ENCODE peak calls at places on chromosomes 5 and 9, in five cellular contexts. One of them, this sample, is unnamed. For H3K36me3 and H3K4me1, the result is how much of the 10 kb centered on the place peaks cover.

GRCh38 chr5:163401271-163401670 is 36.1 kb upstream of the CCNG1 start:
- DNase-seq in stomach: no peak
- DNase-seq in cardiac muscle cell: no peak
- DNase-seq in IMR-90: no peak
- DNase-seq in HCT116: no peak
- DNase-seq in this sample: no peak

GRCh38 chr5:9365501-9365900 is 180.4 kb downstream of the SEMA5A start:
- DNase-seq in stomach: no peak
- DNase-seq in HCT116: no peak
- DNase-seq in IMR-90: no peak
- DNase-seq in cardiac muscle cell: no peak
- DNase-seq in this sample: no peak

GRCh38 chr9:93207326-93207814 is 23.4 kb downstream of the WNK2 start:
- DNase-seq in HCT116: no peak
- DNase-seq in cardiac muscle cell: peak
- DNase-seq in stomach: no peak
- DNase-seq in IMR-90: peak
- DNase-seq in this sample: peak

GRCh38 chr9:132887181-132888120 is 8.8 kb downstream of the SPACA9 start:
- DNase-seq in stomach: no peak
- DNase-seq in IMR-90: no peak
- DNase-seq in HCT116: no peak
- DNase-seq in cardiac muscle cell: no peak
- DNase-seq in this sample: no peak

GRCh38 chr9:32394381-32395049 is 10.1 kb downstream of the ACO1 start:
- DNase-seq in cardiac muscle cell: no peak
- DNase-seq in IMR-90: peak
- DNase-seq in stomach: no peak
- DNase-seq in HCT116: no peak
- DNase-seq in this sample: no peak

GRCh38 chr5:63401434-63402046 is 560.7 kb downstream of the HTR1A start:
- DNase-seq in IMR-90: peak
- DNase-seq in HCT116: peak
- DNase-seq in stomach: peak
- DNase-seq in cardiac muscle cell: peak
- DNase-seq in this sample: peak

GRCh38 chr9:99595796-99596195 is 225.9 kb upstream of the NR4A3 start:
- DNase-seq in IMR-90: no peak
- DNase-seq in HCT116: no peak
- DNase-seq in stomach: no peak
- DNase-seq in cardiac muscle cell: no peak
- DNase-seq in this sample: no peak

GRCh38 chr9:12817702-12818101 is 42.9 kb downstream of the LURAP1L start:
- DNase-seq in HCT116: peak
- DNase-seq in IMR-90: peak
- DNase-seq in stomach: peak
- DNase-seq in cardiac muscle cell: no peak
- DNase-seq in this sample: no peak

GRCh38 chr9:33498387-33498786 is 24.7 kb upstream of the NOL6 start:
- DNase-seq in HCT116: no peak
- DNase-seq in IMR-90: peak
- DNase-seq in cardiac muscle cell: no peak
- DNase-seq in stomach: no peak
- DNase-seq in this sample: peak

GRCh38 chr5:75059887-75060286 is 7.5 kb upstream of the GCNT4 start:
- DNase-seq in HCT116: no peak
- DNase-seq in cardiac muscle cell: no peak
- DNase-seq in IMR-90: no peak
- DNase-seq in stomach: no peak
- DNase-seq in this sample: no peak

GRCh38 chr5:171309276-171309525 is 153 bp downstream of the TLX3 start:
- DNase-seq in stomach: no peak
- DNase-seq in cardiac muscle cell: no peak
- DNase-seq in HCT116: no peak
- DNase-seq in IMR-90: no peak
- DNase-seq in this sample: no peak

GRCh38 chr9:70352802-70353201 is 61.7 kb downstream of the KLF9 start:
- DNase-seq in stomach: no peak
- DNase-seq in IMR-90: no peak
- DNase-seq in HCT116: no peak
- DNase-seq in cardiac muscle cell: no peak
- DNase-seq in this sample: peak
- H3K36me3 ChIP-seq in stomach: half or more
- H3K36me3 ChIP-seq in IMR-90: under half
- H3K36me3 ChIP-seq in HCT116: under half
- H3K36me3 ChIP-seq in cardiac muscle cell: under half
- H3K36me3 ChIP-seq in this sample: under half

GRCh38 chr5:136021016-136021405 is 7.8 kb upstream of the TGFBI start:
- DNase-seq in stomach: no peak
- DNase-seq in IMR-90: peak
- DNase-seq in HCT116: no peak
- DNase-seq in cardiac muscle cell: no peak
- DNase-seq in this sample: peak

GRCh38 chr5:136022965-136023364 is 5.8 kb upstream of the TGFBI start:
- DNase-seq in IMR-90: no peak
- DNase-seq in cardiac muscle cell: no peak
- DNase-seq in stomach: no peak
- DNase-seq in HCT116: no peak
- DNase-seq in this sample: no peak

GRCh38 chr5:136020001-136020382 is 8.8 kb upstream of the TGFBI start:
- DNase-seq in IMR-90: no peak
- DNase-seq in HCT116: no peak
- DNase-seq in cardiac muscle cell: no peak
- DNase-seq in stomach: no peak
- DNase-seq in this sample: no peak

GRCh38 chr5:136018814-136019777 is 9.7 kb upstream of the TGFBI start:
- DNase-seq in cardiac muscle cell: no peak
- DNase-seq in HCT116: no peak
- DNase-seq in IMR-90: peak
- DNase-seq in stomach: no peak
- DNase-seq in this sample: peak

DNA sequence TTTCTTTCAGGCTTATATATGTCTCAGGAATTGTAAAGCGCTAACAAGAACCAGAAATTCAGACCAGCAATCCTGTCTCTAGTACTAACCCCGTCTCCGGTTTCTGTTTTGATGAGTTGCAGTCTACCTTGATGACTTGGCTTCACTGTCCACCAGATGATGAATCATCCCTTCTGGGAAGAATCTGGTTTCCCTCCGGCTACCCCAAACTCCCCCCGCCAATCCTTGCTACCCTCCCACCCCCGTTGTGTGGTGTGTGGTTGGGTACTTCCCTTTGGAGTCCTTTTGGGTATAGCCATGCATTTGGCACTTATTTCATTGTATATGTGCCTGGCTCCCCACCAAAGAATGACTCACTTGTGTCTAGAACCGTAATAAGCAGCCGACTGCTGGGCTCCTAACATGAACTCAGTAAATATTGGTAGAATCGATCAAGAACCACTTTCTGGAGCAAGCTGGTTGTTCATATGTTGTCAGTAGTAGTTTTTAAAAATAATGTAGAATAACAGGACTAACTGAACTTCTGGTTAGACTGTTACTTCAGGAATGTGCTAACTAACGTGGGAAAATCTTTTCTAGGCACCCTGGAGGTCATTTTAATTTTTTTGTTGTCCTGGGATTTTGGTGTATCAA is 8.3 kb upstream of the TGFBI start:
- DNase-seq in HCT116: peak
- DNase-seq in stomach: no peak
- DNase-seq in cardiac muscle cell: no peak
- DNase-seq in IMR-90: peak
- DNase-seq in this sample: peak
- H3K4me3 ChIP-seq in HCT116: peak
- H3K4me3 ChIP-seq in stomach: no peak
- H3K4me3 ChIP-seq in cardiac muscle cell: no peak
- H3K4me3 ChIP-seq in IMR-90: no peak
- H3K4me3 ChIP-seq in this sample: no peak

GRCh38 chr9:21336467-21336866 is 1.3 kb upstream of the KLHL9 start:
- DNase-seq in stomach: no peak
- DNase-seq in cardiac muscle cell: no peak
- DNase-seq in HCT116: no peak
- DNase-seq in IMR-90: no peak
- DNase-seq in this sample: no peak

GRCh38 chr9:21334969-21335632 is at the start of gene KLHL9:
- DNase-seq in stomach: peak
- DNase-seq in HCT116: peak
- DNase-seq in cardiac muscle cell: peak
- DNase-seq in IMR-90: peak
- DNase-seq in this sample: peak

GRCh38 chr9:21331676-21332402 is 3.4 kb downstream of the KLHL9 start:
- DNase-seq in HCT116: no peak
- DNase-seq in IMR-90: peak
- DNase-seq in cardiac muscle cell: no peak
- DNase-seq in stomach: no peak
- DNase-seq in this sample: no peak

GRCh38 chr9:21334603-21334968 is 618 bp downstream of the KLHL9 start:
- DNase-seq in HCT116: no peak
- DNase-seq in stomach: no peak
- DNase-seq in IMR-90: peak
- DNase-seq in cardiac muscle cell: no peak
- DNase-seq in this sample: peak
- H3K4me1 ChIP-seq in HCT116: under half
- H3K4me1 ChIP-seq in stomach: half or more
- H3K4me1 ChIP-seq in IMR-90: under half
- H3K4me1 ChIP-seq in cardiac muscle cell: under half
- H3K4me1 ChIP-seq in this sample: under half

DNA sequence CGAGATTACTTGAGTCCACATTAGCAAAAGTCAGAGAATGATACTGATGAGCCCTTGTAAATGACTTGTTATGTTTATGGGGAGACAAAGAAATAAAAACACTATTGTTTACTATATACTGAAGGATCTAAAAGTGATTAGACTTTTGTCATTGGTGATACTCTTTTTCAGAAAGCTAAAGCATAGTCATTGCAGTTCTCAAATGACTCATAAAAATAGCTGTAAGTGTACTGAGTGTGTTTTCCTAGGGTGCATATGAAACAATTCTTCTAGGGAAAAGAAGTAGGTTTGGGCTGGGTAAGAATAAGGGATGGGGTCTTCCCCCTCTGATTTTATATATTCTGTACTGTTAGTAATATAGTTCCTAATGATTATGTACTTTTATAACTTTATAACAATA is 32.6 kb downstream of the WDR36 start:
- DNase-seq in HCT116: no peak
- DNase-seq in stomach: no peak
- DNase-seq in cardiac muscle cell: no peak
- DNase-seq in IMR-90: no peak
- DNase-seq in this sample: no peak
- H3K36me3 ChIP-seq in HCT116: half or more
- H3K36me3 ChIP-seq in stomach: half or more
- H3K36me3 ChIP-seq in cardiac muscle cell: half or more
- H3K36me3 ChIP-seq in IMR-90: under half
- H3K36me3 ChIP-seq in this sample: half or more

GRCh38 chr5:17283121-17283415 is 65.6 kb downstream of the BASP1 start:
- DNase-seq in HCT116: no peak
- DNase-seq in cardiac muscle cell: no peak
- DNase-seq in IMR-90: no peak
- DNase-seq in stomach: no peak
- DNase-seq in this sample: no peak
- H3K4me3 ChIP-seq in HCT116: no peak
- H3K4me3 ChIP-seq in cardiac muscle cell: no peak
- H3K4me3 ChIP-seq in IMR-90: no peak
- H3K4me3 ChIP-seq in stomach: no peak
- H3K4me3 ChIP-seq in this sample: no peak

DNA sequence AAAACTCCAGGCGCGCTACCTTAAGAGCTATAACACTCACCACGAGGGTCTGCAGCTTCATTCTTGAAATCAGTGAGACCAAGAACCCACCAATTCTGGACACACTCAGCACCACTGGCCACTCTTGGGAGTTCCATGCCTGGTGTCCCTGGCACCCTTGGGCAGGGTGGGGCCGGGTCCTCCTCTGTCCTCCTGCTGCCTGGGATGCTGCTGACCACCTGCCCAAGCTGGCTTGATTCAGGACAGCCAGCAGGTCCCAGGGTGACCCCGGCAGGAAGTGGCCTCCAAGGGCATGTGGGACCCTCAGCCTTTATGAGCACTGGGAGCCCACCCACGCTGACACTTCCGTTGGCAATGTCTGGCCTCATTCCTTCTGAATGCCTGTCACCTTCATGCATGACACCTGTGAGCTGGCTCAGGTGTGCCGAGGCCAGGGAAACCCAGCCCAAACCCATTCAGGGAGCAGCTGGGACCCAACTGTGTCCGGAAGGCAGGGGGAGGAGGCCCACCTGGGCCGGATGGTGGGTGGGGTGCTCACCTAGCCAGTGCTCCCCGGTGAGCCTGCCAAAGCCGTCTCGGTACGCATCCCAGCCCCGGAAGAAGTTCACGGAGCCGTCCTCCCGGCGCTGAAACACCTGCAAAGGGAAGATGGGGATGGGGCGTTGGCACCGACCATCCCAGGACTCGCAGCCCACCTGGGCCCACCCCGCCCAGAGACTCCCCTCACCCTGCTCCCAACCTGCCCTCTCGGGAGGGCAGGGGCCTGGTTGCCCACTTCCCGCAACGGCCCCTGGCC is 14.8 kb upstream of the QRFP start:
- DNase-seq in HCT116: no peak
- DNase-seq in IMR-90: no peak
- DNase-seq in stomach: no peak
- DNase-seq in cardiac muscle cell: no peak
- DNase-seq in this sample: no peak
- H3K4me1 ChIP-seq in HCT116: under half
- H3K4me1 ChIP-seq in IMR-90: under half
- H3K4me1 ChIP-seq in stomach: under half
- H3K4me1 ChIP-seq in cardiac muscle cell: under half
- H3K4me1 ChIP-seq in this sample: under half

DNA sequence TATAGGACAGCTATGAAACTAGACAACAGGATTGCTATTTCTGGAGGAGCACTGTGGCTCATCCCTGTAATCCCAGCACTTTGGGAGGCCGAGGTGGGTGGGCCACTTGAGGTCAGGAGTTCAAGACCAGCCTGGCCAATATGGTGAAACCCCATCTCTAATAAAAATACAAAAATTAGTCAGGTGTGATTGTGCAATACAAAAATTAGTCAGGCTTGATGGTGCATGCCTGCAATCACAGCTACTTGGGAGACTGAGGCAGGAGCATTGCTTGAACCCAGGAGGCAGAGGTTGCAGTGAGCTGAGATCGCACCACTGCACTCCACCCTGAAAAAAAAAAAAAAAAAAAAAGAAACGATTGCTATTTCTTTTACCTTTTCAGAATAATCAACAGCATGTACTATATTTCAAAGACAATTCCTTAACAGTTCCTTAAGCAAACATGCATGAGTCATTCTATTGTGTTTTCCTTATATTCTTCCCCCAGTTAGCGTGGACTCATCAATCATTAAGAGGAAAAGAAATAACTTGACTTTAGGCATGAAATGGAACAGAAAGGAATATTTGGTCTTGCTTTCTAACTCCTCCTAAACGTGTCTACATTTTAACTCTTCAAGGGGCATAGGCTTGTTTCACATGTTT is 162.6 kb downstream of the TAF11L14 start:
- DNase-seq in IMR-90: no peak
- DNase-seq in HCT116: no peak
- DNase-seq in stomach: no peak
- DNase-seq in cardiac muscle cell: no peak
- DNase-seq in this sample: no peak
- H3K36me3 ChIP-seq in IMR-90: under half
- H3K36me3 ChIP-seq in HCT116: under half
- H3K36me3 ChIP-seq in stomach: under half
- H3K36me3 ChIP-seq in cardiac muscle cell: under half
- H3K36me3 ChIP-seq in this sample: under half